ENCODE peak calls at places on chromosomes 5 and 9, in five cellular contexts. Z is H9, B is Peyer's patch, M is IMR-90, K is colonic mucosa. D is an unnamed sample.

GRCh38 chr5:151159649-151160373 is 2.2 kb upstream of the ANXA6 start:
- DNase-seq in B (no peak), K (no peak), M (no peak), Z (no peak), D (no peak)

GRCh38 chr9:115913666-115914065 is 239.9 kb upstream of the PAPPA start:
- DNase-seq in K (no peak), Z (no peak), B (no peak), M (peak; percentile 61), D (no peak)

GRCh38 chr5:173025651-173026050 is 30.5 kb upstream of the CREBRF start:
- DNase-seq in K (no peak), B (peak; percentile 26), Z (no peak), M (peak; percentile 50), D (no peak)

GRCh38 chr9:110886832-110887231 is 151.4 kb downstream of the LPAR1 start:
- DNase-seq in K (no peak), Z (no peak), M (peak; percentile 71), B (no peak), D (no peak)

GRCh38 chr5:78755822-78756429 is 107.4 kb upstream of the LHFPL2 start:
- DNase-seq in M (peak; percentile 54), Z (no peak), B (no peak), K (no peak), D (no peak)

GRCh38 chr9:86939311-86939710 is 8.0 kb downstream of the GAS1 start:
- DNase-seq in Z (no peak), B (no peak), M (no peak), K (no peak), D (no peak)

GRCh38 chr5:75010838-75011237 is 41.5 kb downstream of the GCNT4 start:
- DNase-seq in M (no peak), K (no peak), Z (no peak), B (no peak), D (no peak)

GRCh38 chr5:59174248-59174844 is 591.5 kb downstream of the RAB3C start:
- DNase-seq in K (no peak), B (peak; percentile 69), Z (no peak), M (peak; percentile 87), D (no peak)

GRCh38 chr5:151238303-151238741 is 14.4 kb upstream of the CCDC69 start:
- DNase-seq in B (peak; percentile 77), K (no peak), Z (peak; percentile 45), M (no peak), D (no peak)

GRCh38 chr9:114507726-114508125 is 2.5 kb upstream of the WHRN start:
- DNase-seq in K (no peak), Z (no peak), M (peak; percentile 16), B (no peak), D (no peak)

GRCh38 chr9:88460583-88461332 is 72.5 kb downstream of the SPIN1 start:
- DNase-seq in Z (no peak), M (no peak), K (no peak), B (no peak), D (no peak)

GRCh38 chr5:170154297-170154696 is 48.6 kb downstream of the FOXI1 start:
- DNase-seq in B (no peak), K (no peak), Z (no peak), M (no peak), D (no peak)

GRCh38 chr9:128558431-128559310 is 6.3 kb downstream of the SPTAN1 start:
- DNase-seq in K (peak; percentile 91), M (peak; percentile 95), B (peak; percentile 84), Z (no peak), D (peak; percentile 68)

GRCh38 chr5:50501510-50502209 is 60.6 kb upstream of the EMB start:
- DNase-seq in Z (no peak), M (no peak), K (no peak), B (no peak), D (no peak)

GRCh38 chr5:143562935-143563334 is 159.4 kb upstream of the NR3C1 start:
- DNase-seq in Z (no peak), M (peak; percentile 86), K (no peak), B (no peak), D (no peak)

GRCh38 chr5:16493261-16493660 is 27.7 kb upstream of the ZNF622 start:
- DNase-seq in K (no peak), M (no peak), Z (no peak), B (no peak), D (no peak)

GRCh38 chr5:141968914-141969608 is at the start of gene RNF14:
- DNase-seq in M (peak; percentile 91), K (peak; percentile 95), B (peak; percentile 97), Z (peak; percentile 95), D (peak; percentile 96)

GRCh38 chr5:92687793-92688467 is 893.1 kb downstream of the NR2F1-AS1 start:
- DNase-seq in M (peak; percentile 78), K (no peak), B (no peak), Z (peak; percentile 24), D (no peak)

GRCh38 chr9:128921881-128922763 is 1.3 kb downstream of the PHYHD1 start:
- DNase-seq in Z (peak; percentile 85), M (peak; percentile 50), B (no peak), K (no peak), D (no peak)

GRCh38 chr5:14257995-14258403 is 114.9 kb downstream of the TRIO start:
- DNase-seq in M (no peak), Z (no peak), B (no peak), K (no peak), D (no peak)

GRCh38 chr5:153711755-153712154 is 221.3 kb downstream of the GRIA1 start:
- DNase-seq in B (no peak), Z (no peak), K (no peak), M (peak; percentile 6), D (no peak)

GRCh38 chr5:100706796-100707195 is 171.6 kb downstream of the FAM174A start:
- DNase-seq in K (no peak), B (no peak), Z (no peak), M (no peak), D (no peak)

GRCh38 chr5:172274951-172275753 is 8.4 kb downstream of the UBTD2 start:
- DNase-seq in K (no peak), Z (no peak), B (no peak), M (no peak), D (no peak)

GRCh38 chr9:114701971-114702370 is 20.0 kb upstream of the TEX48 start:
- DNase-seq in K (no peak), B (no peak), Z (no peak), M (no peak), D (no peak)

GRCh38 chr9:105242557-105242956 is 1.9 kb upstream of the SLC44A1 start:
- DNase-seq in Z (no peak), K (no peak), B (no peak), M (no peak), D (no peak)

GRCh38 chr9:133370680-133371079 is 5.2 kb downstream of the SURF4 start:
- DNase-seq in Z (no peak), B (peak; percentile 71), M (no peak), K (no peak), D (no peak)

GRCh38 chr9:132410642-132411041 is 631 bp downstream of the CFAP77 start:
- DNase-seq in Z (no peak), M (no peak), K (no peak), B (no peak), D (no peak)

GRCh38 chr5:6899215-6899614 is 186.0 kb downstream of the TENT4A start:
- DNase-seq in M (no peak), Z (no peak), K (no peak), B (no peak), D (no peak)

GRCh38 chr5:25119654-25120053 is 474.9 kb upstream of the CDH10 start:
- DNase-seq in Z (no peak), B (no peak), M (no peak), K (no peak), D (no peak)

GRCh38 chr5:57358796-57359592 is 123.6 kb downstream of the ACTBL2 start:
- DNase-seq in Z (no peak), M (no peak), K (no peak), B (no peak), D (no peak)

GRCh38 chr9:135748676-135749075 is 46.7 kb downstream of the KCNT1 start:
- DNase-seq in B (no peak), K (no peak), M (no peak), Z (no peak), D (no peak)

GRCh38 chr5:40318378-40318777 is 361.3 kb upstream of the PTGER4 start:
- DNase-seq in Z (no peak), K (no peak), B (no peak), M (no peak), D (no peak)

GRCh38 chr5:136011427-136012001 is 17.3 kb upstream of the TGFBI start:
- DNase-seq in M (peak; percentile 85), K (no peak), B (no peak), Z (no peak), D (no peak)

DNA sequence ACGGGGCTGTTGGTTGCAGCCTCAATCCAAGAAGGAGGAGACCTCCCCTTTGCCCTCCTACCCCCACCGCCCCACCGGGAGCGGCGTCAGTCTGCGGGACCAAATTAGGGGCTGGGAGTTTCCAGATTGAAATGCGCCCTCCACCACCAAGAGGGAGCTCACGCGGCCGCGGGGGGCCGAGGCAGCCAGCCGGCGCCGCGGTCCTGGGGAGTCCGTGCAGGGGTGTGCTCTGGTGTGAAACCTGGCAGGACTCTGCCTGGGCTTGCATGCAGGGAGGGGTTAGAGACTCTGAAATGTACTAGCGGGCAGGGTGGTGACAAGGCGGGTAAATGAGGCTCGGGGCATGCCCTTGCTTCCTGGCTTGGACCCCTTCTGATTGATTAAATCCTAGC is 989 bp upstream of the FBN2 start:
- DNase-seq in M (no peak), B (no peak), K (no peak), Z (no peak), D (peak; percentile 80)
- TF ChIP-seq CTCF in M (no peak), B (no peak), K (no peak), Z (no peak), D (peak; percentile 22)

GRCh38 chr5:132008961-132009680 is 2.3 kb downstream of the ACSL6 start:
- DNase-seq in K (no peak), M (no peak), Z (no peak), B (peak; percentile 43), D (peak; percentile 61)

GRCh38 chr5:132008163-132008473 is 3.3 kb downstream of the ACSL6 start:
- DNase-seq in Z (no peak), M (no peak), B (no peak), K (no peak), D (peak; percentile 34)

GRCh38 chr5:132010645-132011560 is 555 bp downstream of the ACSL6 start:
- DNase-seq in Z (peak; percentile 46), B (peak; percentile 39), K (no peak), M (no peak), D (peak; percentile 70)

GRCh38 chr5:132011561-132012384 is at the start of gene ACSL6:
- DNase-seq in M (no peak), K (peak; percentile 21), Z (peak; percentile 43), B (peak; percentile 52), D (peak; percentile 59)

GRCh38 chr5:132009706-132010405 is 1.6 kb downstream of the ACSL6 start:
- DNase-seq in M (no peak), B (peak; percentile 34), K (no peak), Z (peak; percentile 19), D (peak; percentile 47)
- H3K27me3 ChIP-seq in M (peaks cover 46% of the 10 kb centered on the region), B (no peaks in the 10 kb centered on the region), K (peaks cover 16% of the 10 kb centered on the region), Z (peaks cover 3% of the 10 kb centered on the region), D (peaks cover 8% of the 10 kb centered on the region)

GRCh38 chr5:125874717-125875116 is 548.5 kb upstream of the GRAMD2B start:
- DNase-seq in M (no peak), Z (no peak), K (no peak), B (no peak), D (no peak)
- TF ChIP-seq CTCF in M (no peak), Z (no peak), K (no peak), B (no peak), D (peak; percentile 16)

GRCh38 chr5:55172051-55172899 is 702 bp downstream of the CDC20B start:
- DNase-seq in Z (peak; percentile 65), K (peak; percentile 64), B (peak; percentile 69), M (peak; percentile 78), D (no peak)
- H3K27me3 ChIP-seq in Z (peaks cover 32% of the 10 kb centered on the region), K (peaks cover 30% of the 10 kb centered on the region), B (no peaks in the 10 kb centered on the region), M (peaks cover 28% of the 10 kb centered on the region), D (no peaks in the 10 kb centered on the region)